ENCODE peak calls at places on chromosome 1, in eight cellular contexts. One of them, this sample, is unnamed.

GRCh38 chr1:17122449-17123194 is 3.4 kb upstream of the PADI2 start:
- DNase-seq in NCI-H2171 treated with DMSO at 0.1 percent for 48 hours: no peak
- DNase-seq in fibroblast of lung: peak
- DNase-seq in T follicular helper cell: no peak
- DNase-seq in aorta: no peak
- DNase-seq in GM03348: no peak
- DNase-seq in pancreas: no peak
- DNase-seq in substantia nigra: no peak
- DNase-seq in this sample: no peak

GRCh38 chr1:53129891-53130597 is 12.4 kb downstream of the SLC1A7 start:
- DNase-seq in NCI-H2171 treated with DMSO at 0.1 percent for 48 hours: no peak
- DNase-seq in fibroblast of lung: no peak
- DNase-seq in T follicular helper cell: no peak
- DNase-seq in aorta: peak
- DNase-seq in GM03348: no peak
- DNase-seq in pancreas: no peak
- DNase-seq in substantia nigra: no peak
- DNase-seq in this sample: no peak

GRCh38 chr1:50603274-50604271 is 180.3 kb upstream of the DMRTA2 start:
- DNase-seq in NCI-H2171 treated with DMSO at 0.1 percent for 48 hours: peak
- DNase-seq in fibroblast of lung: peak
- DNase-seq in T follicular helper cell: no peak
- DNase-seq in aorta: no peak
- DNase-seq in GM03348: peak
- DNase-seq in pancreas: no peak
- DNase-seq in substantia nigra: no peak
- DNase-seq in this sample: no peak

GRCh38 chr1:51230501-51231078 is 5.5 kb upstream of the RNF11 start:
- DNase-seq in NCI-H2171 treated with DMSO at 0.1 percent for 48 hours: no peak
- DNase-seq in fibroblast of lung: no peak
- DNase-seq in T follicular helper cell: no peak
- DNase-seq in aorta: no peak
- DNase-seq in GM03348: no peak
- DNase-seq in pancreas: no peak
- DNase-seq in substantia nigra: no peak
- DNase-seq in this sample: no peak

GRCh38 chr1:93701619-93702018 is 20.0 kb upstream of the BCAR3 start:
- DNase-seq in NCI-H2171 treated with DMSO at 0.1 percent for 48 hours: no peak
- DNase-seq in fibroblast of lung: peak
- DNase-seq in T follicular helper cell: no peak
- DNase-seq in aorta: peak
- DNase-seq in GM03348: peak
- DNase-seq in pancreas: no peak
- DNase-seq in substantia nigra: no peak
- DNase-seq in this sample: peak

GRCh38 chr1:236144446-236145150 is 2.3 kb downstream of the GPR137B start:
- DNase-seq in NCI-H2171 treated with DMSO at 0.1 percent for 48 hours: no peak
- DNase-seq in fibroblast of lung: no peak
- DNase-seq in T follicular helper cell: no peak
- DNase-seq in aorta: no peak
- DNase-seq in GM03348: no peak
- DNase-seq in pancreas: no peak
- DNase-seq in substantia nigra: peak
- DNase-seq in this sample: no peak

GRCh38 chr1:167579986-167580385 is 26.4 kb upstream of the CREG1 start:
- DNase-seq in NCI-H2171 treated with DMSO at 0.1 percent for 48 hours: no peak
- DNase-seq in fibroblast of lung: no peak
- DNase-seq in T follicular helper cell: no peak
- DNase-seq in aorta: no peak
- DNase-seq in GM03348: no peak
- DNase-seq in pancreas: no peak
- DNase-seq in substantia nigra: no peak
- DNase-seq in this sample: no peak

GRCh38 chr1:65148548-65149390 is 766 bp downstream of the AK4 start:
- DNase-seq in NCI-H2171 treated with DMSO at 0.1 percent for 48 hours: peak
- DNase-seq in fibroblast of lung: peak
- DNase-seq in T follicular helper cell: no peak
- DNase-seq in aorta: peak
- DNase-seq in GM03348: peak
- DNase-seq in pancreas: no peak
- DNase-seq in substantia nigra: peak
- DNase-seq in this sample: peak

GRCh38 chr1:100530141-100530540 is 7.8 kb upstream of the GPR88 start:
- DNase-seq in NCI-H2171 treated with DMSO at 0.1 percent for 48 hours: no peak
- DNase-seq in fibroblast of lung: no peak
- DNase-seq in T follicular helper cell: no peak
- DNase-seq in aorta: no peak
- DNase-seq in GM03348: no peak
- DNase-seq in pancreas: no peak
- DNase-seq in substantia nigra: no peak
- DNase-seq in this sample: no peak

GRCh38 chr1:79193211-79194079 is 186.9 kb upstream of the ADGRL4 start:
- DNase-seq in NCI-H2171 treated with DMSO at 0.1 percent for 48 hours: no peak
- DNase-seq in fibroblast of lung: peak
- DNase-seq in T follicular helper cell: no peak
- DNase-seq in aorta: no peak
- DNase-seq in GM03348: peak
- DNase-seq in pancreas: no peak
- DNase-seq in substantia nigra: no peak
- DNase-seq in this sample: no peak

GRCh38 chr1:203065191-203065590 is 20.6 kb downstream of the MYOG start:
- DNase-seq in NCI-H2171 treated with DMSO at 0.1 percent for 48 hours: no peak
- DNase-seq in fibroblast of lung: no peak
- DNase-seq in T follicular helper cell: no peak
- DNase-seq in aorta: no peak
- DNase-seq in GM03348: no peak
- DNase-seq in pancreas: no peak
- DNase-seq in substantia nigra: no peak
- DNase-seq in this sample: no peak

This sample was measured in upper lobe of right lung.